ENCODE peak calls at places on chromosomes 2 and 18, in nine cellular contexts. One of them, this sample, is unnamed.

GRCh38 chr18:11857177-11857887 is 6.1 kb downstream of the CHMP1B start:
- DNase-seq in neural progenitor cell: peak; percentile 73
- DNase-seq in endothelial cell of umbilical vein: peak; percentile 71
- DNase-seq in GM23338: peak; percentile 78
- DNase-seq in IMR-90: peak; percentile 100
- DNase-seq in HepG2: peak; percentile 95
- DNase-seq in H9: peak; percentile 61
- DNase-seq in HCT116: peak; percentile 95
- DNase-seq in MM.1S: no peak
- DNase-seq in this sample: peak; percentile 95

GRCh38 chr18:58528011-58528367 is 100.9 kb downstream of the ALPK2 start:
- DNase-seq in neural progenitor cell: no peak
- DNase-seq in endothelial cell of umbilical vein: no peak
- DNase-seq in GM23338: no peak
- DNase-seq in IMR-90: peak; percentile 38
- DNase-seq in HepG2: no peak
- DNase-seq in H9: no peak
- DNase-seq in HCT116: no peak
- DNase-seq in MM.1S: no peak
- DNase-seq in this sample: no peak

GRCh38 chr2:217911283-217911965 is 91.4 kb downstream of the TNS1 start:
- DNase-seq in neural progenitor cell: no peak
- DNase-seq in endothelial cell of umbilical vein: no peak
- DNase-seq in GM23338: no peak
- DNase-seq in IMR-90: no peak
- DNase-seq in HepG2: no peak
- DNase-seq in H9: no peak
- DNase-seq in HCT116: no peak
- DNase-seq in MM.1S: no peak
- DNase-seq in this sample: peak; percentile 93

GRCh38 chr18:48408727-48409590 is at the start of gene ZBTB7C:
- DNase-seq in neural progenitor cell: peak; percentile 86
- DNase-seq in endothelial cell of umbilical vein: peak; percentile 3
- DNase-seq in GM23338: peak; percentile 65
- DNase-seq in IMR-90: no peak
- DNase-seq in HepG2: no peak
- DNase-seq in H9: no peak
- DNase-seq in HCT116: no peak
- DNase-seq in MM.1S: peak; percentile 39
- DNase-seq in this sample: peak; percentile 91

GRCh38 chr2:71599646-71600236 is 146.4 kb downstream of the DYSF start:
- DNase-seq in neural progenitor cell: no peak
- DNase-seq in endothelial cell of umbilical vein: no peak
- DNase-seq in GM23338: no peak
- DNase-seq in IMR-90: no peak
- DNase-seq in HepG2: no peak
- DNase-seq in H9: no peak
- DNase-seq in HCT116: no peak
- DNase-seq in MM.1S: no peak
- DNase-seq in this sample: no peak

GRCh38 chr18:69814861-69815385 is 132.8 kb downstream of the CD226 start:
- DNase-seq in neural progenitor cell: no peak
- DNase-seq in endothelial cell of umbilical vein: no peak
- DNase-seq in GM23338: no peak
- DNase-seq in IMR-90: no peak
- DNase-seq in HepG2: no peak
- DNase-seq in H9: no peak
- DNase-seq in HCT116: no peak
- DNase-seq in MM.1S: no peak
- DNase-seq in this sample: no peak

GRCh38 chr2:216151313-216152030 is 42.3 kb downstream of the XRCC5 start:
- DNase-seq in neural progenitor cell: no peak
- DNase-seq in endothelial cell of umbilical vein: no peak
- DNase-seq in GM23338: no peak
- DNase-seq in IMR-90: peak; percentile 24
- DNase-seq in HepG2: no peak
- DNase-seq in H9: no peak
- DNase-seq in HCT116: no peak
- DNase-seq in MM.1S: no peak
- DNase-seq in this sample: no peak

GRCh38 chr2:115691409-115691808 is 1249.0 kb downstream of the DPP10 start:
- DNase-seq in neural progenitor cell: no peak
- DNase-seq in endothelial cell of umbilical vein: no peak
- DNase-seq in GM23338: no peak
- DNase-seq in IMR-90: no peak
- DNase-seq in HepG2: no peak
- DNase-seq in H9: no peak
- DNase-seq in HCT116: no peak
- DNase-seq in MM.1S: peak; percentile 73
- DNase-seq in this sample: no peak

GRCh38 chr2:239903210-239903609 is 121.9 kb downstream of the NDUFA10 start:
- DNase-seq in neural progenitor cell: no peak
- DNase-seq in endothelial cell of umbilical vein: no peak
- DNase-seq in GM23338: no peak
- DNase-seq in IMR-90: no peak
- DNase-seq in HepG2: no peak
- DNase-seq in H9: peak; percentile 26
- DNase-seq in HCT116: no peak
- DNase-seq in MM.1S: no peak
- DNase-seq in this sample: no peak

GRCh38 chr2:47198985-47199451 is 43.9 kb upstream of the STPG4 start:
- DNase-seq in neural progenitor cell: no peak
- DNase-seq in endothelial cell of umbilical vein: no peak
- DNase-seq in GM23338: no peak
- DNase-seq in IMR-90: peak; percentile 100
- DNase-seq in HepG2: no peak
- DNase-seq in H9: no peak
- DNase-seq in HCT116: no peak
- DNase-seq in MM.1S: no peak
- DNase-seq in this sample: peak; percentile 86

GRCh38 chr2:112483047-112483473 is 1.1 kb downstream of the TTL start:
- DNase-seq in neural progenitor cell: peak; percentile 32
- DNase-seq in endothelial cell of umbilical vein: peak; percentile 60
- DNase-seq in GM23338: peak; percentile 38
- DNase-seq in IMR-90: peak; percentile 73
- DNase-seq in HepG2: peak; percentile 76
- DNase-seq in H9: peak; percentile 32
- DNase-seq in HCT116: no peak
- DNase-seq in MM.1S: no peak
- DNase-seq in this sample: peak; percentile 95

GRCh38 chr2:98114643-98115355 is 27.8 kb downstream of the VWA3B start:
- DNase-seq in neural progenitor cell: peak; percentile 38
- DNase-seq in endothelial cell of umbilical vein: no peak
- DNase-seq in GM23338: no peak
- DNase-seq in IMR-90: no peak
- DNase-seq in HepG2: no peak
- DNase-seq in H9: no peak
- DNase-seq in HCT116: no peak
- DNase-seq in MM.1S: no peak
- DNase-seq in this sample: no peak

GRCh38 chr2:42101641-42102605 is 54.1 kb downstream of the PKDCC start:
- DNase-seq in neural progenitor cell: peak; percentile 52
- DNase-seq in endothelial cell of umbilical vein: peak; percentile 40
- DNase-seq in GM23338: peak; percentile 72
- DNase-seq in IMR-90: peak; percentile 93
- DNase-seq in HepG2: peak; percentile 71
- DNase-seq in H9: no peak
- DNase-seq in HCT116: no peak
- DNase-seq in MM.1S: peak; percentile 92
- DNase-seq in this sample: peak; percentile 97

GRCh38 chr2:64888591-64889309 is 100.4 kb upstream of the SLC1A4 start:
- DNase-seq in neural progenitor cell: no peak
- DNase-seq in endothelial cell of umbilical vein: peak; percentile 25
- DNase-seq in GM23338: peak; percentile 51
- DNase-seq in IMR-90: peak; percentile 55
- DNase-seq in HepG2: peak; percentile 74
- DNase-seq in H9: peak; percentile 72
- DNase-seq in HCT116: peak; percentile 68
- DNase-seq in MM.1S: no peak
- DNase-seq in this sample: no peak

GRCh38 chr2:168172071-168172470 is 75.3 kb downstream of the STK39 start:
- DNase-seq in neural progenitor cell: no peak
- DNase-seq in endothelial cell of umbilical vein: no peak
- DNase-seq in GM23338: no peak
- DNase-seq in IMR-90: no peak
- DNase-seq in HepG2: no peak
- DNase-seq in H9: no peak
- DNase-seq in HCT116: no peak
- DNase-seq in MM.1S: no peak
- DNase-seq in this sample: no peak

GRCh38 chr2:131049150-131049718 is 44.0 kb downstream of the FAM168B start:
- DNase-seq in neural progenitor cell: no peak
- DNase-seq in endothelial cell of umbilical vein: no peak
- DNase-seq in GM23338: no peak
- DNase-seq in IMR-90: no peak
- DNase-seq in HepG2: no peak
- DNase-seq in H9: no peak
- DNase-seq in HCT116: no peak
- DNase-seq in MM.1S: no peak
- DNase-seq in this sample: peak; percentile 58

GRCh38 chr2:110834134-110834827 is 101.9 kb downstream of the ACOXL start:
- DNase-seq in neural progenitor cell: no peak
- DNase-seq in endothelial cell of umbilical vein: no peak
- DNase-seq in GM23338: peak; percentile 49
- DNase-seq in IMR-90: no peak
- DNase-seq in HepG2: no peak
- DNase-seq in H9: no peak
- DNase-seq in HCT116: no peak
- DNase-seq in MM.1S: no peak
- DNase-seq in this sample: no peak

GRCh38 chr2:70686577-70687460 is 81.2 kb downstream of the ADD2 start:
- DNase-seq in neural progenitor cell: peak; percentile 75
- DNase-seq in endothelial cell of umbilical vein: no peak
- DNase-seq in GM23338: peak; percentile 89
- DNase-seq in IMR-90: peak; percentile 46
- DNase-seq in HepG2: peak; percentile 48
- DNase-seq in H9: peak; percentile 89
- DNase-seq in HCT116: peak; percentile 48
- DNase-seq in MM.1S: peak; percentile 76
- DNase-seq in this sample: peak; percentile 95

GRCh38 chr2:7111626-7112025 is 194.4 kb downstream of the RNF144A start:
- DNase-seq in neural progenitor cell: peak; percentile 23
- DNase-seq in endothelial cell of umbilical vein: no peak
- DNase-seq in GM23338: no peak
- DNase-seq in IMR-90: no peak
- DNase-seq in HepG2: no peak
- DNase-seq in H9: no peak
- DNase-seq in HCT116: no peak
- DNase-seq in MM.1S: peak; percentile 14
- DNase-seq in this sample: no peak

GRCh38 chr2:27369471-27370025 is 590 bp downstream of the EIF2B4 start:
- DNase-seq in neural progenitor cell: no peak
- DNase-seq in endothelial cell of umbilical vein: no peak
- DNase-seq in GM23338: peak; percentile 84
- DNase-seq in IMR-90: peak; percentile 50
- DNase-seq in HepG2: no peak
- DNase-seq in H9: peak; percentile 78
- DNase-seq in HCT116: no peak
- DNase-seq in MM.1S: no peak
- DNase-seq in this sample: peak; percentile 97

GRCh38 chr2:9261231-9261883 is 54.7 kb downstream of the ASAP2 start:
- DNase-seq in neural progenitor cell: no peak
- DNase-seq in endothelial cell of umbilical vein: peak; percentile 32
- DNase-seq in GM23338: no peak
- DNase-seq in IMR-90: no peak
- DNase-seq in HepG2: no peak
- DNase-seq in H9: no peak
- DNase-seq in HCT116: no peak
- DNase-seq in MM.1S: no peak
- DNase-seq in this sample: peak; percentile 66
- TF ChIP-seq CTCF in neural progenitor cell: no peak
- TF ChIP-seq CTCF in endothelial cell of umbilical vein: no peak
- TF ChIP-seq CTCF in GM23338: no peak
- TF ChIP-seq CTCF in IMR-90: no peak
- TF ChIP-seq CTCF in HepG2: peak; percentile 38
- TF ChIP-seq CTCF in H9: no peak
- TF ChIP-seq CTCF in HCT116: no peak
- TF ChIP-seq CTCF in MM.1S: no peak
- TF ChIP-seq CTCF in this sample: no peak

GRCh38 chr18:30683836-30684235 is 358.7 kb downstream of the DSC3 start:
- DNase-seq in neural progenitor cell: no peak
- DNase-seq in endothelial cell of umbilical vein: no peak
- DNase-seq in GM23338: no peak
- DNase-seq in IMR-90: no peak
- DNase-seq in HepG2: no peak
- DNase-seq in H9: no peak
- DNase-seq in HCT116: no peak
- DNase-seq in MM.1S: no peak
- DNase-seq in this sample: no peak
- H4K20me1 ChIP-seq in neural progenitor cell: no peaks in the 10 kb centered on the region
- H4K20me1 ChIP-seq in endothelial cell of umbilical vein: no peaks in the 10 kb centered on the region
- H4K20me1 ChIP-seq in GM23338: no peaks in the 10 kb centered on the region
- H4K20me1 ChIP-seq in IMR-90: no peaks in the 10 kb centered on the region
- H4K20me1 ChIP-seq in HepG2: no peaks in the 10 kb centered on the region
- H4K20me1 ChIP-seq in H9: no peaks in the 10 kb centered on the region
- H4K20me1 ChIP-seq in HCT116: no peaks in the 10 kb centered on the region
- H4K20me1 ChIP-seq in MM.1S: no peaks in the 10 kb centered on the region
- H4K20me1 ChIP-seq in this sample: no peaks in the 10 kb centered on the region

DNA sequence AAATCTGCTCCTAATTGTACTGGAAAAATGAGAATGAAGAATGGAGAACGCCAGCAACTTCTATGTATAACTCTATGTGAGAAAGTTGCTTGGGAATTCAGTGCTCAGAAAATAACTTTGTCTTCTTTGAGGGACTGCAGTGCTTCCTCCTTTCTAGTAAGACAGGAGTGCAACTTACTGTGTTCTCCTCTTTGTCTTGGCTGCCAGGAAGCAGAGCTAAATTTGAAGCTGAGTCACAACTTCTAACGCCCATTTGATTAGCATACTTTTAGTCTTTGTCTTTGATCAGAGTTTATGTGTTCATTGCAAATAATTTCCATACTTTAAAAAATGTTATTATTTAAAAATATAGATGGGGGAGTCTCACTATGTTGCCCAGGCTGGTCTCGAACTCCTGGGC is 6.6 kb downstream of the ARHGAP25 start:
- DNase-seq in neural progenitor cell: no peak
- DNase-seq in endothelial cell of umbilical vein: no peak
- DNase-seq in GM23338: no peak
- DNase-seq in IMR-90: no peak
- DNase-seq in HepG2: no peak
- DNase-seq in H9: no peak
- DNase-seq in HCT116: no peak
- DNase-seq in MM.1S: no peak
- DNase-seq in this sample: no peak
- H3K4me2 ChIP-seq in neural progenitor cell: no peak overlapping the region
- H3K4me2 ChIP-seq in endothelial cell of umbilical vein: no peak overlapping the region
- H3K4me2 ChIP-seq in GM23338: no peak overlapping the region
- H3K4me2 ChIP-seq in IMR-90: no peak overlapping the region
- H3K4me2 ChIP-seq in HepG2: no peak overlapping the region
- H3K4me2 ChIP-seq in H9: no peak overlapping the region
- H3K4me2 ChIP-seq in HCT116: no peak overlapping the region
- H3K4me2 ChIP-seq in MM.1S: no peak overlapping the region
- H3K4me2 ChIP-seq in this sample: no peak overlapping the region

DNA sequence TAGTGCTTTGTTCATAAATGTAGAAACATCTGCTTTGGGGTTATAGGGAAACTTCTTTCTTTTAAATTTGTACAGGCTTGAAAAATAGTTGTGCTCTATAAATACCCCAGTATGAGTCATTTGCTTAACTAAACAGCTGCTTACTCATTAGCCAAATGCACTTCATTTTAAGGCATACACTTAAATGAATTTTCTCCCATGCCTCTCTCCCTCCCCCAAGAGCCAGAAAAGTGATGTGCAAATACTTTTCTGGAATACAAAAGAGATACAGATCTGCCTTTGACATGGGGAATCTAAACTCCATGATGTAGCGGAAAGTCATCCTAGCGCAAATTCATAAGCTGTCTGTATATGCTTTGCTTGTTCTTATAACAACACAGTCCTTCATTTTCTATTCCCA is 469.4 kb downstream of the DLGAP1 start:
- DNase-seq in neural progenitor cell: no peak
- DNase-seq in endothelial cell of umbilical vein: no peak
- DNase-seq in GM23338: no peak
- DNase-seq in IMR-90: peak; percentile 94
- DNase-seq in HepG2: no peak
- DNase-seq in H9: no peak
- DNase-seq in HCT116: no peak
- DNase-seq in MM.1S: no peak
- DNase-seq in this sample: no peak
- TF ChIP-seq CTCF in neural progenitor cell: no peak
- TF ChIP-seq CTCF in endothelial cell of umbilical vein: no peak
- TF ChIP-seq CTCF in GM23338: no peak
- TF ChIP-seq CTCF in IMR-90: peak; percentile 25
- TF ChIP-seq CTCF in HepG2: no peak
- TF ChIP-seq CTCF in H9: no peak
- TF ChIP-seq CTCF in HCT116: no peak
- TF ChIP-seq CTCF in MM.1S: no peak
- TF ChIP-seq CTCF in this sample: no peak

This sample was measured in osteoblast.